ENCODE peak calls at places on chromosome 11, in four cellular contexts. One of them, this sample, is unnamed. For H3K4me1, the result is how much of the 10 kb centered on the place peaks cover.

GRCh38 chr11:121292503-121293275 is at the start of gene SC5D:
- DNase-seq in psoas muscle: peak
- DNase-seq in left ventricle myocardium inferior: peak
- DNase-seq in PC-3: peak
- DNase-seq in this sample: peak

GRCh38 chr11:46649180-46649738 is 31.9 kb downstream of the ATG13 start:
- DNase-seq in left ventricle myocardium inferior: peak
- DNase-seq in PC-3: peak
- DNase-seq in psoas muscle: peak
- DNase-seq in this sample: no peak

GRCh38 chr11:112652786-112653390 is 308.3 kb upstream of the NCAM1 start:
- DNase-seq in psoas muscle: no peak
- DNase-seq in PC-3: no peak
- DNase-seq in left ventricle myocardium inferior: no peak
- DNase-seq in this sample: no peak

GRCh38 chr11:130087294-130087926 is 17.7 kb downstream of the APLP2 start:
- DNase-seq in left ventricle myocardium inferior: no peak
- DNase-seq in PC-3: no peak
- DNase-seq in psoas muscle: no peak
- DNase-seq in this sample: no peak

GRCh38 chr11:133947298-133947905 is 9.4 kb downstream of the IGSF9B start:
- DNase-seq in left ventricle myocardium inferior: peak
- DNase-seq in psoas muscle: peak
- DNase-seq in PC-3: peak
- DNase-seq in this sample: no peak

GRCh38 chr11:29184939-29185890 is 831.6 kb downstream of the KCNA4 start:
- DNase-seq in psoas muscle: no peak
- DNase-seq in PC-3: peak
- DNase-seq in left ventricle myocardium inferior: no peak
- DNase-seq in this sample: no peak

GRCh38 chr11:32479291-32479690 is 44.0 kb upstream of the WT1 start:
- DNase-seq in psoas muscle: no peak
- DNase-seq in left ventricle myocardium inferior: no peak
- DNase-seq in PC-3: no peak
- DNase-seq in this sample: no peak

GRCh38 chr11:75850787-75851186 is 35.8 kb downstream of the UVRAG start:
- DNase-seq in PC-3: no peak
- DNase-seq in left ventricle myocardium inferior: no peak
- DNase-seq in psoas muscle: no peak
- DNase-seq in this sample: no peak

GRCh38 chr11:125871391-125872137 is 15.9 kb upstream of the HYLS1 start:
- DNase-seq in left ventricle myocardium inferior: no peak
- DNase-seq in psoas muscle: no peak
- DNase-seq in PC-3: peak
- DNase-seq in this sample: no peak

GRCh38 chr11:58900479-58901420 is 38.5 kb upstream of the GLYATL1 start:
- DNase-seq in psoas muscle: peak
- DNase-seq in left ventricle myocardium inferior: peak
- DNase-seq in PC-3: peak
- DNase-seq in this sample: peak

GRCh38 chr11:34086554-34087278 is 18.7 kb upstream of the NAT10 start:
- DNase-seq in PC-3: no peak
- DNase-seq in psoas muscle: no peak
- DNase-seq in left ventricle myocardium inferior: no peak
- DNase-seq in this sample: no peak

GRCh38 chr11:70495351-70496310 is 97.3 kb downstream of the CTTN start:
- DNase-seq in left ventricle myocardium inferior: peak
- DNase-seq in PC-3: no peak
- DNase-seq in psoas muscle: no peak
- DNase-seq in this sample: peak

GRCh38 chr11:114556135-114556534 is 3.5 kb downstream of the NXPE1 start:
- DNase-seq in psoas muscle: no peak
- DNase-seq in left ventricle myocardium inferior: no peak
- DNase-seq in PC-3: no peak
- DNase-seq in this sample: no peak

GRCh38 chr11:120985718-120986569 is 38.0 kb upstream of the TBCEL start:
- DNase-seq in psoas muscle: peak
- DNase-seq in PC-3: peak
- DNase-seq in left ventricle myocardium inferior: peak
- DNase-seq in this sample: peak

GRCh38 chr11:122170815-122171475 is 54.9 kb upstream of the BLID start:
- DNase-seq in left ventricle myocardium inferior: no peak
- DNase-seq in PC-3: peak
- DNase-seq in psoas muscle: no peak
- DNase-seq in this sample: no peak

GRCh38 chr11:2303627-2304155 is 1.9 kb downstream of the TSPAN32 start:
- DNase-seq in psoas muscle: no peak
- DNase-seq in PC-3: no peak
- DNase-seq in left ventricle myocardium inferior: peak
- DNase-seq in this sample: no peak

GRCh38 chr11:36177837-36178236 is 111.4 kb downstream of the COMMD9 start:
- DNase-seq in PC-3: no peak
- DNase-seq in left ventricle myocardium inferior: no peak
- DNase-seq in psoas muscle: no peak
- DNase-seq in this sample: no peak

GRCh38 chr11:75562048-75562835 is at the start of gene SERPINH1:
- DNase-seq in psoas muscle: peak
- DNase-seq in left ventricle myocardium inferior: peak
- DNase-seq in PC-3: peak
- DNase-seq in this sample: peak

GRCh38 chr11:120689591-120689990 is 178.0 kb downstream of the GRIK4 start:
- DNase-seq in left ventricle myocardium inferior: no peak
- DNase-seq in PC-3: no peak
- DNase-seq in psoas muscle: no peak
- DNase-seq in this sample: no peak

GRCh38 chr11:10898763-10899541 is 41.1 kb upstream of the ZBED5 start:
- DNase-seq in left ventricle myocardium inferior: no peak
- DNase-seq in psoas muscle: peak
- DNase-seq in PC-3: no peak
- DNase-seq in this sample: no peak

GRCh38 chr11:104547996-104548661 is 350.1 kb downstream of the CASP12 start:
- DNase-seq in PC-3: no peak
- DNase-seq in psoas muscle: no peak
- DNase-seq in left ventricle myocardium inferior: no peak
- DNase-seq in this sample: no peak

GRCh38 chr11:59611570-59612565 is 3.7 kb downstream of the OSBP start:
- DNase-seq in left ventricle myocardium inferior: no peak
- DNase-seq in psoas muscle: no peak
- DNase-seq in PC-3: peak
- DNase-seq in this sample: no peak

GRCh38 chr11:64619811-64620285 is 28.8 kb downstream of the SLC22A12 start:
- DNase-seq in left ventricle myocardium inferior: no peak
- DNase-seq in psoas muscle: peak
- DNase-seq in PC-3: peak
- DNase-seq in this sample: no peak

GRCh38 chr11:129702410-129703390 is 112.9 kb upstream of the TMEM45B start:
- DNase-seq in left ventricle myocardium inferior: no peak
- DNase-seq in PC-3: peak
- DNase-seq in psoas muscle: no peak
- DNase-seq in this sample: no peak

GRCh38 chr11:59102259-59102765 is 4.7 kb upstream of the FAM111B start:
- DNase-seq in psoas muscle: peak
- DNase-seq in left ventricle myocardium inferior: peak
- DNase-seq in PC-3: peak
- DNase-seq in this sample: peak

GRCh38 chr11:114090225-114090624 is 30.7 kb downstream of the ZBTB16 start:
- DNase-seq in PC-3: no peak
- DNase-seq in left ventricle myocardium inferior: no peak
- DNase-seq in psoas muscle: no peak
- DNase-seq in this sample: no peak

GRCh38 chr11:28009383-28009782 is 98.6 kb downstream of the KIF18A start:
- DNase-seq in left ventricle myocardium inferior: no peak
- DNase-seq in psoas muscle: no peak
- DNase-seq in PC-3: peak
- DNase-seq in this sample: no peak

GRCh38 chr11:82995754-82996398 is 75.8 kb downstream of the RAB30 start:
- DNase-seq in PC-3: no peak
- DNase-seq in psoas muscle: peak
- DNase-seq in left ventricle myocardium inferior: no peak
- DNase-seq in this sample: no peak

GRCh38 chr11:88484873-88485621 is 147.5 kb upstream of the CTSC start:
- DNase-seq in left ventricle myocardium inferior: no peak
- DNase-seq in psoas muscle: no peak
- DNase-seq in PC-3: peak
- DNase-seq in this sample: no peak

GRCh38 chr11:108592591-108593213 is 866 bp downstream of the EXPH5 start:
- DNase-seq in PC-3: peak
- DNase-seq in psoas muscle: peak
- DNase-seq in left ventricle myocardium inferior: peak
- DNase-seq in this sample: peak

GRCh38 chr11:12802418-12803085 is 128.3 kb downstream of the TEAD1 start:
- DNase-seq in left ventricle myocardium inferior: no peak
- DNase-seq in PC-3: peak
- DNase-seq in psoas muscle: no peak
- DNase-seq in this sample: no peak

GRCh38 chr11:33530824-33531223 is 169.8 kb downstream of the C11orf91 start:
- DNase-seq in left ventricle myocardium inferior: no peak
- DNase-seq in psoas muscle: no peak
- DNase-seq in PC-3: peak
- DNase-seq in this sample: no peak

GRCh38 chr11:27621440-27622161 is 78.7 kb downstream of the BDNF start:
- DNase-seq in PC-3: peak
- DNase-seq in psoas muscle: no peak
- DNase-seq in left ventricle myocardium inferior: no peak
- DNase-seq in this sample: no peak

GRCh38 chr11:86916330-86916729 is 38.9 kb downstream of the FZD4 start:
- DNase-seq in PC-3: peak
- DNase-seq in psoas muscle: no peak
- DNase-seq in left ventricle myocardium inferior: no peak
- DNase-seq in this sample: no peak

GRCh38 chr11:129836979-129837378 is 21.3 kb downstream of the TMEM45B start:
- DNase-seq in psoas muscle: no peak
- DNase-seq in PC-3: no peak
- DNase-seq in left ventricle myocardium inferior: no peak
- DNase-seq in this sample: no peak

GRCh38 chr11:9214765-9215164 is 50.4 kb downstream of the DENND5A start:
- DNase-seq in psoas muscle: no peak
- DNase-seq in left ventricle myocardium inferior: no peak
- DNase-seq in PC-3: peak
- DNase-seq in this sample: no peak

GRCh38 chr11:133409799-133410198 is 122.5 kb downstream of the OPCML start:
- DNase-seq in psoas muscle: no peak
- DNase-seq in PC-3: no peak
- DNase-seq in left ventricle myocardium inferior: no peak
- DNase-seq in this sample: no peak

GRCh38 chr11:128607819-128608218 is 20.5 kb upstream of the ETS1 start:
- DNase-seq in PC-3: peak
- DNase-seq in left ventricle myocardium inferior: no peak
- DNase-seq in psoas muscle: no peak
- DNase-seq in this sample: no peak

GRCh38 chr11:110295487-110296225 is 758 bp downstream of the RDX start:
- DNase-seq in left ventricle myocardium inferior: peak
- DNase-seq in PC-3: peak
- DNase-seq in psoas muscle: peak
- DNase-seq in this sample: peak

DNA sequence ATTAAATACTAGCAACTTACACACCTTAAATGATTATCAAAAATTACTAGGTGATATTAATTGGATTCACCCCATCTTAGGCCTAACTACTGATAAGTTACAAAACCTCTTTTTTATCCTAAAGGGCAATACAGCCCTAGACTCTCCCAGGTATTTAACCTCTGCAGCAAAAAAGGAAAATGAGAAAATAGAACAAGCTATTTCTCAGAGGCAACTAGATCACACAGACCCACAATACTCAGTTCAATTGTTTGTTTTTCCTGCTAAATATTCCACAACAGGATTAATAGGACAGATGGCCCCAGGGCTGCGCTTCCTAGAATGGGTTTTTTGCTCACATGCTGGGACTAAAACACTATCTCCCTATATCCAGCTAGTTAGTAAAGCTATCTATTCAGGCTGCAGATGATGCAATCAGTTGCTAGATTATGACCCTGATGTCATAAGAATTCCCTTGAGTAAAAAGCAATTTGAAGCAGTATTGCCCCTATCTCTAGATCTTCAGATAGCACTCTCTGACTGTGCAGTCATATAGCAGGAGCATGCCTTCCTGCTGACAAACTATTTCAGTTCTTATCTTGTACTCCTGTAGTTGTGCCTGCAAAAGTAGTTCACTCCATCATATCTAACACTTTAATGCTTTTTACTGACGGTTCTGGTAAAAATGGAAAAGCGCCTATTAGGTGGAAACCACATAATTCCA is 1595.5 kb upstream of the TENM4 start:
- DNase-seq in left ventricle myocardium inferior: no peak
- DNase-seq in psoas muscle: no peak
- DNase-seq in PC-3: no peak
- DNase-seq in this sample: no peak
- H3K4me3 ChIP-seq in left ventricle myocardium inferior: no peak
- H3K4me3 ChIP-seq in psoas muscle: no peak
- H3K4me3 ChIP-seq in PC-3: no peak
- H3K4me3 ChIP-seq in this sample: no peak

GRCh38 chr11:72015511-72016061 is 16.9 kb downstream of the IL18BP start:
- DNase-seq in PC-3: peak
- DNase-seq in left ventricle myocardium inferior: no peak
- DNase-seq in psoas muscle: no peak
- DNase-seq in this sample: no peak
- H3K27ac ChIP-seq in PC-3: no peak
- H3K27ac ChIP-seq in left ventricle myocardium inferior: peak
- H3K27ac ChIP-seq in psoas muscle: peak
- H3K27ac ChIP-seq in this sample: peak

DNA sequence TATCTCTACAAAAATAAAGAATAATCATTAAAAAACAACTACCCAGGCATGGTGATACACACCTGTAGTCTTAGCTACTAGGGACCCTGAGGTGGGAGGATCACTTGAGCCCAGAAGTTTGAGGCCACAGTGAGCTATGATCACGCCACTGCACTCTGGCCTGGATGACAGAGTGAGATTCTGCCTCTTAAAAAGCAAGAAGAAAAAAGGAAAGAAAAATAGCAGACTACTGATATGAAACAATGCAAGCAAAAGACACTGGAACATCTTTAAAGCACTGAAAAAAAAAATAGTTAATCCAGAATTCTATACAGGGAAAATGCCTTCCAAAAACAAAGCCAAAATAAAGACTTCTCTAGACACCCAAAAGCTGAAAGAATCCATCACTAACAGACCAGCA is 5.9 kb downstream of the VPS37C start:
- DNase-seq in psoas muscle: no peak
- DNase-seq in left ventricle myocardium inferior: no peak
- DNase-seq in PC-3: no peak
- DNase-seq in this sample: no peak
- H3K4me1 ChIP-seq in psoas muscle: half or more
- H3K4me1 ChIP-seq in left ventricle myocardium inferior: half or more
- H3K4me1 ChIP-seq in PC-3: half or more
- H3K4me1 ChIP-seq in this sample: under half

GRCh38 chr11:85647604-85648299 is at the start of gene TMEM126A:
- DNase-seq in PC-3: peak
- DNase-seq in left ventricle myocardium inferior: peak
- DNase-seq in psoas muscle: peak
- DNase-seq in this sample: peak
- H3K4me3 ChIP-seq in PC-3: peak
- H3K4me3 ChIP-seq in left ventricle myocardium inferior: peak
- H3K4me3 ChIP-seq in psoas muscle: peak
- H3K4me3 ChIP-seq in this sample: peak

This sample was measured in aorta.